ENCODE peak calls at places on chromosomes 5 and 9, in six cellular contexts. J is heart left ventricle, L is K562, T is upper lobe of left lung, G is lower lobe of right lung, P is cardiac muscle cell. Y is an unnamed sample. For H3K27me3, the result is how much of the 10 kb centered on the place peaks cover.

GRCh38 chr9:93951655-93952118 is 3.5 kb downstream of the BARX1 start:
- DNase-seq in J (peak), L (no peak), T (peak), G (no peak), P (no peak), Y (no peak)

GRCh38 chr5:54671111-54671531 is 153.6 kb downstream of the SNX18 start:
- DNase-seq in J (no peak), L (no peak), T (no peak), G (no peak), P (peak), Y (no peak)

GRCh38 chr5:26003966-26004365 is 1034.4 kb downstream of the CDH9 start:
- DNase-seq in J (no peak), L (no peak), T (no peak), G (no peak), P (no peak), Y (no peak)

GRCh38 chr9:73773896-73774295 is 622.2 kb downstream of the ANXA1 start:
- DNase-seq in J (no peak), L (no peak), T (no peak), G (no peak), P (peak), Y (no peak)

GRCh38 chr5:96439477-96440184 is 6.6 kb upstream of the PCSK1 start:
- DNase-seq in J (no peak), L (no peak), T (no peak), G (no peak), P (peak), Y (no peak)

GRCh38 chr5:173582198-173583092 is 34.0 kb downstream of the BOD1 start:
- DNase-seq in J (no peak), L (no peak), T (no peak), G (no peak), P (peak), Y (no peak)

GRCh38 chr9:127835930-127836586 is 18.4 kb downstream of the ENG start:
- DNase-seq in J (peak), L (no peak), T (peak), G (peak), P (peak), Y (no peak)

GRCh38 chr5:60586307-60586901 is 113.6 kb downstream of the DEPDC1B start:
- DNase-seq in J (no peak), L (no peak), T (no peak), G (no peak), P (peak), Y (no peak)

GRCh38 chr5:171426266-171426665 is 6.8 kb downstream of the FGF18 start:
- DNase-seq in J (no peak), L (no peak), T (no peak), G (no peak), P (no peak), Y (no peak)

GRCh38 chr9:35464056-35465025 is 25.6 kb upstream of the RUSC2 start:
- DNase-seq in J (no peak), L (no peak), T (no peak), G (no peak), P (peak), Y (no peak)

GRCh38 chr9:120996409-120996808 is 53.7 kb downstream of the C5 start:
- DNase-seq in J (no peak), L (no peak), T (no peak), G (no peak), P (no peak), Y (no peak)

GRCh38 chr5:61053937-61054336 is 108.3 kb downstream of the SMIM15 start:
- DNase-seq in J (no peak), L (no peak), T (no peak), G (no peak), P (no peak), Y (no peak)

GRCh38 chr5:140647042-140647341 is 438 bp downstream of the NDUFA2 start:
- DNase-seq in J (no peak), L (no peak), T (no peak), G (no peak), P (no peak), Y (no peak)

GRCh38 chr9:88672874-88673695 is 138.1 kb downstream of the NXNL2 start:
- DNase-seq in J (no peak), L (no peak), T (no peak), G (no peak), P (no peak), Y (no peak)

GRCh38 chr9:136964833-136965422 is 12.4 kb upstream of the PTGDS start:
- DNase-seq in J (no peak), L (peak), T (peak), G (no peak), P (no peak), Y (no peak)
- H3K27me3 ChIP-seq in J (under half), L (under half), T (under half), G (under half), P (under half), Y (under half)

GRCh38 chr5:158154226-158155005 is 295.5 kb upstream of the CLINT1 start:
- DNase-seq in J (no peak), L (no peak), T (no peak), G (no peak), P (peak), Y (no peak)
- TF ChIP-seq CTCF in J (no peak), L (no peak), T (no peak), G (no peak), P (no peak), Y (no peak)

GRCh38 chr9:131826966-131827525 is 87.2 kb upstream of the RAPGEF1 start:
- DNase-seq in J (peak), L (no peak), T (no peak), G (no peak), P (no peak), Y (no peak)
- H3K27me3 ChIP-seq in J (under half), L (under half), T (under half), G (under half), P (under half), Y (under half)

DNA sequence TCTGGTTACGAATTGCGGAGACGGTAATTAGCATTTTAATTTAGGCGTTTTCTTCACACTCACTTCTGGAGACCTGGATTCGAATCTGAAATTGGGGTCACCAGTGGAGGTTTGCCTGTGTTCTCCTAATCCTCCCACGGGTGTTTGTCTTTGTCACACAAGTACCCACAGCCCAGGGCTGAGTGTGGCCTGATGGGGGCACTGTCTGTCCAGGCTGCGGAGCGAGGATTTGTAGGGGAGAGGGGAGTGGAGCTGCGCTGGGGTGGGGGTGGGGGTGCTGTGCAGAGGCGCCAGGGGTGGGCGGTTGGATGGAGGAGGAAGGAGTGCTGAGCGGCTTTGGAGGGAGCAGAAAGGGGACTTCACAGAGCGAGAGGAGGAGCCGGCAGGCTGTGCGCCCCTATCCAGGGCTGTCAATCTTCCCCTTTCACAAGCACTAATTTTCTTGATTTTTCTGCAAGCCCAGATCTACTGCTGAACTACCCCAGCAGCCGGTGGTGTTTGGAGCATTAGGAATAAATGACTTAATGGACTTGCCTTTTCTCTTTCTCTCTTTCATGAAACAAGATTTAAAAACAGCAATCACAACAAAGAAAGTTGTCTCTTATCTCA is 53.1 kb downstream of the TSPAN17 start:
- DNase-seq in J (peak), L (peak), T (no peak), G (no peak), P (peak), Y (peak)
- TF ChIP-seq CTCF in J (peak), L (peak), T (no peak), G (no peak), P (peak), Y (peak)

DNA sequence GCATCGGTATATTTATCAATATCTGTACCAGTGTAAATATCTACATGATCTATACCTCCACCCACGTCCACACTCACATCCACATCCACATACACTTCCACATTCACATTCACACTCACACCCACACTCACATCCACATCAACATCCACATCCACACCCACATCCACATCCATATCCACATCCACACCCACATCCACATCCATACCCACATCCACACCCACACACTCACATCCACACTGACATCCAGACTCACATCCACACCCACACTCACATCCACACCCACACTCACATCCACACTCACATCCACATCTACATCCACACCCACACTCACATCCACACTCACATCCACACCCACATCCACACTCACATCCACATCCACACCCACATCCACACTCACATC is 189.2 kb downstream of the IRX1 start:
- DNase-seq in J (no peak), L (no peak), T (no peak), G (no peak), P (no peak), Y (no peak)
- H3K27me3 ChIP-seq in J (under half), L (under half), T (under half), G (under half), P (under half), Y (under half)

GRCh38 chr9:97502984-97503861 is 1.8 kb downstream of the TMOD1 start:
- DNase-seq in J (no peak), L (peak), T (no peak), G (no peak), P (no peak), Y (no peak)
- TF ChIP-seq CTCF in J (no peak), L (peak), T (no peak), G (no peak), P (no peak), Y (peak)

GRCh38 chr5:588406-588995 is 23.6 kb upstream of the CEP72 start:
- DNase-seq in J (no peak), L (no peak), T (no peak), G (no peak), P (no peak), Y (no peak)
- H3K27me3 ChIP-seq in J (under half), L (under half), T (under half), G (under half), P (under half), Y (under half)

DNA sequence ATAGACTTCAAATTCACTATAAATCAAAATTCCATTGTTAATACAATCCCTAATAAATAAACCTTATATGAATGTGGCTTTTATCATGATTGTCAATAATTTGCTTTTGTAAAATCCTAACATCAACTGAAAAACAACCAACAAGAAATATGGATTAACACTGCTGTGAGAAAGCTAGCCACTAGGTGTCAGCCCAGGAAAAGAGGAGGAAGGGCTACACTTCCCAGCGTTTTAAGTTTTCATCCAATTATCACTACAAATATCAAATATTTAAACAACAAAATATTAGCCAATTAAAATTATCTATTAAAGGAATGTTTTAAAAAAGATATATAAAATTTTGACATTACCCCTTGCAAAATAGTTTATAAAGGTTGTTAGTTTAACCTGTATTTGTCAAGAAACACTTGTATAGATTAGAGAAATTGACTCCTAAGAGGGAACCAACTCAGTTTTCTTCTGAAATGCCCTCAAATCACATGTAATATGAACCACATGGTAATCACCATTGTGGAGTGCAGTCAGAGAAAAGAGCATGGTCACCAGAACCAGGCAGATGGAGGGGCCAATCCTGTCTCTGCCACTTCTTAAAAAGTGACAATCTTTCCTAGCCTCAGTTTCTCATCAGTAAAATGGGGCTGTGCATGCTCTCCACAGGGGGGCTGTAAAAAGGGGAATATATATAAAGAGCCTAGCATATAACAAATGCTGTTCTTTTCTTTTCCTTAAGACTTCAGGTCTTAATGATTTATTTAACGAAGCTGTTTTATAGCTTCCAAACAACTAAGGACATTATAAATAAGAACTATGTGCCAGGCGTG is 188.2 kb downstream of the CRB2 start:
- DNase-seq in J (no peak), L (peak), T (no peak), G (no peak), P (peak), Y (peak)
- TF ChIP-seq CTCF in J (peak), L (peak), T (peak), G (peak), P (peak), Y (peak)

GRCh38 chr9:126643945-126644527 is 30.3 kb downstream of the LMX1B start:
- DNase-seq in J (no peak), L (no peak), T (peak), G (no peak), P (no peak), Y (peak)
- H3K27me3 ChIP-seq in J (under half), L (under half), T (under half), G (half or more), P (half or more), Y (under half)

DNA sequence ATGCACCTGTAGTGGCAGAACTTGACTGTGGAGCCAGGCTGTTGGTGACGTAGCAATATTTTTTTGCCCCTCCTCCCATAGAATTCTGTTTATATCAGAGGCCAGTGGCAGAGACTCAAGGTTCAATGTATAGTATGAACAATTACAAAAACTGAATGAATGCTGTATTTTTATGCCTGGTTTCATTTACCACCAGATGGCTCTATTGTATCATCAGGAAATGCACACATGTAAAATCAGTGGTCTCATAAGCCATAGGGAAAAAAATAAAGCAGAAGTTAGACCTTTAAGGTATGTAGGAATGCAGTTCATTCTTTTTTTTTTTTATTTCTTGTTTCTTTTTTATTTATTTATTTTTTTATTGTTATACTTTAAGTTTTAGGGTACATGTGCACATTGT is 43.6 kb downstream of the CCDC192 start:
- DNase-seq in J (no peak), L (no peak), T (no peak), G (no peak), P (peak), Y (no peak)
- TF ChIP-seq CTCF in J (peak), L (peak), T (no peak), G (peak), P (peak), Y (no peak)